ENCODE peak calls at places on chromosomes 4 and X, in eight cellular contexts. K is NCI-H1092 treated with DMSO at 0.1 percent for 48 hours; X is GM04504; F is activated CD8-positive, alpha-beta memory T cell treated with anti-CD3 and anti-CD28 coated beads for 48 hours; T is iPS-NIHi11; C is astrocyte; G is hippocampal formation; J is fibroblast of mammary gland. Y is an unnamed sample.

GRCh38 chr4:145216532-145216931 is 36.1 kb upstream of the OTUD4 start:
- DNase-seq in K (peak; percentile 25), X (peak; percentile 9), F (no peak), T (no peak), C (no peak), G (no peak), J (peak; percentile 60), Y (no peak)

GRCh38 chr4:155676430-155676825 is 9.8 kb downstream of the GUCY1A1 start:
- DNase-seq in K (no peak), X (no peak), F (no peak), T (no peak), C (no peak), G (no peak), J (no peak), Y (no peak)

GRCh38 chrX:110026099-110026844 is 23.4 kb downstream of the TMEM164 start:
- DNase-seq in K (no peak), X (no peak), F (no peak), T (no peak), C (peak; percentile 65), G (no peak), J (peak; percentile 49), Y (no peak)

GRCh38 chr4:15031197-15031596 is 28.9 kb downstream of the CPEB2 start:
- DNase-seq in K (no peak), X (no peak), F (no peak), T (no peak), C (peak; percentile 27), G (no peak), J (peak; percentile 31), Y (no peak)

GRCh38 chrX:22575161-22575845 is 302.6 kb downstream of the CBLL2 start:
- DNase-seq in K (no peak), X (peak; percentile 5), F (no peak), T (no peak), C (peak; percentile 47), G (no peak), J (peak; percentile 49), Y (no peak)

GRCh38 chrX:45840411-45840950 is 639.8 kb upstream of the DIPK2B start:
- DNase-seq in K (no peak), X (no peak), F (no peak), T (no peak), C (no peak), G (no peak), J (no peak), Y (no peak)

GRCh38 chr4:2637956-2638552 is 101.6 kb downstream of the FAM193A start:
- DNase-seq in K (no peak), X (no peak), F (no peak), T (no peak), C (no peak), G (no peak), J (no peak), Y (no peak)

GRCh38 chrX:24763989-24764388 is 70.3 kb downstream of the POLA1 start:
- DNase-seq in K (no peak), X (no peak), F (no peak), T (no peak), C (no peak), G (no peak), J (no peak), Y (no peak)

GRCh38 chr4:162274354-162274753 is 110.6 kb upstream of the FSTL5 start:
- DNase-seq in K (no peak), X (no peak), F (no peak), T (no peak), C (no peak), G (no peak), J (no peak), Y (no peak)

GRCh38 chr4:121072080-121072835 is at the start of gene NDNF:
- DNase-seq in K (no peak), X (no peak), F (peak; percentile 7), T (peak; percentile 59), C (peak; percentile 37), G (no peak), J (peak; percentile 26), Y (peak; percentile 33)

Y was measured in effector memory CD4-positive, alpha-beta T cell.